ENCODE peak calls at places on chromosomes 1 and 21, in five cellular contexts. K is GM13977; P is LoVo; T is psoas muscle; V is effector memory CD8-positive, alpha-beta T cell. O is an unnamed sample.

GRCh38 chr1:56329970-56330369 is 249.4 kb downstream of the PLPP3 start:
- DNase-seq in K (no peak), P (no peak), T (no peak), V (no peak), O (no peak)

GRCh38 chr1:17653728-17654351 is 101.3 kb upstream of the ACTL8 start:
- DNase-seq in K (peak), P (no peak), T (peak), V (no peak), O (peak)

GRCh38 chr1:23273450-23274133 is 56.3 kb upstream of the HTR1D start:
- DNase-seq in K (no peak), P (peak), T (no peak), V (no peak), O (no peak)

GRCh38 chr1:24586970-24587820 is 31.3 kb downstream of the NCMAP start:
- DNase-seq in K (peak), P (peak), T (no peak), V (peak), O (peak)

GRCh38 chr1:182704677-182705076 is 20.3 kb upstream of the RGS8 start:
- DNase-seq in K (no peak), P (no peak), T (no peak), V (no peak), O (no peak)

GRCh38 chr1:98437540-98437939 is 224.0 kb upstream of the SNX7 start:
- DNase-seq in K (no peak), P (no peak), T (no peak), V (no peak), O (no peak)

GRCh38 chr1:160062134-160062533 is 7.8 kb downstream of the KCNJ10 start:
- DNase-seq in K (no peak), P (no peak), T (no peak), V (no peak), O (no peak)

GRCh38 chr1:205939690-205940330 is 3.4 kb downstream of the SLC26A9 start:
- DNase-seq in K (peak), P (no peak), T (no peak), V (no peak), O (no peak)

GRCh38 chr21:41381731-41382130 is 19.9 kb downstream of the MX2 start:
- DNase-seq in K (no peak), P (no peak), T (no peak), V (no peak), O (no peak)

GRCh38 chr1:89525169-89525855 is 683 bp downstream of the LRRC8B start:
- DNase-seq in K (peak), P (peak), T (no peak), V (no peak), O (no peak)

GRCh38 chr1:31517301-31517700 is 59.0 kb upstream of the TINAGL1 start:
- DNase-seq in K (no peak), P (no peak), T (no peak), V (no peak), O (no peak)

GRCh38 chr1:211885746-211886522 is 55.4 kb upstream of the LPGAT1 start:
- DNase-seq in K (no peak), P (no peak), T (no peak), V (no peak), O (no peak)

GRCh38 chr1:240170806-240171205 is 79.1 kb downstream of the FMN2 start:
- DNase-seq in K (no peak), P (no peak), T (no peak), V (no peak), O (no peak)

GRCh38 chr1:51058863-51059262 is 43.2 kb upstream of the C1orf185 start:
- DNase-seq in K (peak), P (no peak), T (no peak), V (peak), O (no peak)

GRCh38 chr1:25731626-25732370 is 68.2 kb upstream of the SELENON start:
- DNase-seq in K (no peak), P (no peak), T (no peak), V (no peak), O (no peak)

GRCh38 chr1:178659789-178660208 is 65.2 kb upstream of the RALGPS2 start:
- DNase-seq in K (peak), P (no peak), T (no peak), V (no peak), O (no peak)

GRCh38 chr1:162721471-162721870 is 69.0 kb upstream of the HSD17B7 start:
- DNase-seq in K (no peak), P (no peak), T (no peak), V (no peak), O (no peak)

GRCh38 chr1:245863566-245864184 is 643.4 kb downstream of the SMYD3 start:
- DNase-seq in K (no peak), P (no peak), T (no peak), V (no peak), O (no peak)

GRCh38 chr1:202084791-202085681 is 37.7 kb upstream of the GPR37L1 start:
- DNase-seq in K (no peak), P (peak), T (no peak), V (no peak), O (no peak)

GRCh38 chr1:235275223-235275622 is 52.8 kb downstream of the ARID4B start:
- DNase-seq in K (peak), P (no peak), T (no peak), V (no peak), O (no peak)

GRCh38 chr21:46021978-46022544 is 40.5 kb downstream of the COL6A1 start:
- DNase-seq in K (no peak), P (no peak), T (peak), V (no peak), O (no peak)

GRCh38 chr1:97621955-97622354 is 298.9 kb downstream of the DPYD start:
- DNase-seq in K (no peak), P (no peak), T (no peak), V (no peak), O (no peak)

O was measured in NCI-H460.